ENCODE peak calls at places on chromosome 18, in four cellular contexts. One of them, this sample, is unnamed.

GRCh38 chr18:29164020-29164706 is 987.2 kb upstream of the CDH2 start:
- DNase-seq in KBM-7: no peak
- DNase-seq in NCI-H526: no peak
- DNase-seq in stimulated activated CD8-positive, alpha-beta memory T cell treated with anti-CD3 and anti-CD28 coated beads, Interleukin-12 subunit alpha, Interleukin-12 subunit beta, amount 100 ng/mL, for 1 hour: no peak
- DNase-seq in this sample: no peak

GRCh38 chr18:37524546-37525301 is 40.9 kb downstream of the CELF4 start:
- DNase-seq in stimulated activated CD8-positive, alpha-beta memory T cell treated with anti-CD3 and anti-CD28 coated beads, Interleukin-12 subunit alpha, Interleukin-12 subunit beta, amount 100 ng/mL, for 1 hour: no peak
- DNase-seq in NCI-H526: no peak
- DNase-seq in KBM-7: no peak
- DNase-seq in this sample: no peak

GRCh38 chr18:33594799-33595198 is 16.8 kb downstream of the ASXL3 start:
- DNase-seq in KBM-7: no peak
- DNase-seq in stimulated activated CD8-positive, alpha-beta memory T cell treated with anti-CD3 and anti-CD28 coated beads, Interleukin-12 subunit alpha, Interleukin-12 subunit beta, amount 100 ng/mL, for 1 hour: no peak
- DNase-seq in NCI-H526: no peak
- DNase-seq in this sample: no peak

GRCh38 chr18:79139206-79139605 is 70.0 kb downstream of the ATP9B start:
- DNase-seq in stimulated activated CD8-positive, alpha-beta memory T cell treated with anti-CD3 and anti-CD28 coated beads, Interleukin-12 subunit alpha, Interleukin-12 subunit beta, amount 100 ng/mL, for 1 hour: peak; percentile 33
- DNase-seq in NCI-H526: no peak
- DNase-seq in KBM-7: no peak
- DNase-seq in this sample: no peak

GRCh38 chr18:1147616-1148184 is 243.0 kb downstream of the ADCYAP1 start:
- DNase-seq in NCI-H526: no peak
- DNase-seq in KBM-7: no peak
- DNase-seq in stimulated activated CD8-positive, alpha-beta memory T cell treated with anti-CD3 and anti-CD28 coated beads, Interleukin-12 subunit alpha, Interleukin-12 subunit beta, amount 100 ng/mL, for 1 hour: no peak
- DNase-seq in this sample: no peak

GRCh38 chr18:79687806-79688205 is 8.2 kb downstream of the CTDP1 start:
- DNase-seq in KBM-7: no peak
- DNase-seq in stimulated activated CD8-positive, alpha-beta memory T cell treated with anti-CD3 and anti-CD28 coated beads, Interleukin-12 subunit alpha, Interleukin-12 subunit beta, amount 100 ng/mL, for 1 hour: no peak
- DNase-seq in NCI-H526: no peak
- DNase-seq in this sample: no peak

GRCh38 chr18:47749195-47749973 is 181.1 kb downstream of the SMAD2 start:
- DNase-seq in stimulated activated CD8-positive, alpha-beta memory T cell treated with anti-CD3 and anti-CD28 coated beads, Interleukin-12 subunit alpha, Interleukin-12 subunit beta, amount 100 ng/mL, for 1 hour: peak; percentile 63
- DNase-seq in NCI-H526: no peak
- DNase-seq in KBM-7: peak; percentile 79
- DNase-seq in this sample: peak; percentile 69

GRCh38 chr18:33906046-33906445 is 318.7 kb downstream of the NOL4 start:
- DNase-seq in stimulated activated CD8-positive, alpha-beta memory T cell treated with anti-CD3 and anti-CD28 coated beads, Interleukin-12 subunit alpha, Interleukin-12 subunit beta, amount 100 ng/mL, for 1 hour: no peak
- DNase-seq in KBM-7: no peak
- DNase-seq in NCI-H526: no peak
- DNase-seq in this sample: no peak

GRCh38 chr18:22739789-22740188 is 193.3 kb upstream of the RBBP8 start:
- DNase-seq in KBM-7: peak; percentile 45
- DNase-seq in stimulated activated CD8-positive, alpha-beta memory T cell treated with anti-CD3 and anti-CD28 coated beads, Interleukin-12 subunit alpha, Interleukin-12 subunit beta, amount 100 ng/mL, for 1 hour: no peak
- DNase-seq in NCI-H526: no peak
- DNase-seq in this sample: no peak

GRCh38 chr18:39751926-39752325 is 2186.3 kb upstream of the CELF4 start:
- DNase-seq in stimulated activated CD8-positive, alpha-beta memory T cell treated with anti-CD3 and anti-CD28 coated beads, Interleukin-12 subunit alpha, Interleukin-12 subunit beta, amount 100 ng/mL, for 1 hour: no peak
- DNase-seq in KBM-7: no peak
- DNase-seq in NCI-H526: no peak
- DNase-seq in this sample: no peak

GRCh38 chr18:37671530-37671929 is 105.9 kb upstream of the CELF4 start:
- DNase-seq in stimulated activated CD8-positive, alpha-beta memory T cell treated with anti-CD3 and anti-CD28 coated beads, Interleukin-12 subunit alpha, Interleukin-12 subunit beta, amount 100 ng/mL, for 1 hour: no peak
- DNase-seq in KBM-7: no peak
- DNase-seq in NCI-H526: no peak
- DNase-seq in this sample: no peak

GRCh38 chr18:13145636-13146190 is 72.8 kb upstream of the LDLRAD4 start:
- DNase-seq in NCI-H526: no peak
- DNase-seq in KBM-7: no peak
- DNase-seq in stimulated activated CD8-positive, alpha-beta memory T cell treated with anti-CD3 and anti-CD28 coated beads, Interleukin-12 subunit alpha, Interleukin-12 subunit beta, amount 100 ng/mL, for 1 hour: no peak
- DNase-seq in this sample: no peak

GRCh38 chr18:36269157-36269556 is 28.4 kb upstream of the FHOD3 start:
- DNase-seq in KBM-7: no peak
- DNase-seq in stimulated activated CD8-positive, alpha-beta memory T cell treated with anti-CD3 and anti-CD28 coated beads, Interleukin-12 subunit alpha, Interleukin-12 subunit beta, amount 100 ng/mL, for 1 hour: no peak
- DNase-seq in NCI-H526: no peak
- DNase-seq in this sample: no peak

GRCh38 chr18:58863539-58864145 is 1.0 kb upstream of the ZNF532 start:
- DNase-seq in stimulated activated CD8-positive, alpha-beta memory T cell treated with anti-CD3 and anti-CD28 coated beads, Interleukin-12 subunit alpha, Interleukin-12 subunit beta, amount 100 ng/mL, for 1 hour: no peak
- DNase-seq in KBM-7: no peak
- DNase-seq in NCI-H526: no peak
- DNase-seq in this sample: no peak

This sample was measured in effector CD8-positive, alpha-beta T cell.